ENCODE peak calls at places on chromosomes 11 and 22, in five cellular contexts. U, A, R, D and T are unnamed samples. For H3K4me1 and H3K9me3, the result is how much of the 10 kb centered on the place peaks cover.

GRCh38 chr11:12741671-12742216 is 67.5 kb downstream of the TEAD1 start:
- DNase-seq in A (no peak), D (no peak), U (no peak), R (no peak), T (no peak)

GRCh38 chr22:30265851-30266444 is 703 bp downstream of the OSM start:
- DNase-seq in A (peak), R (no peak), D (peak), U (no peak), T (peak)

GRCh38 chr22:35705141-35705540 is 12.5 kb upstream of the APOL5 start:
- DNase-seq in R (no peak), D (no peak), A (no peak), U (peak), T (no peak)

GRCh38 chr11:125224391-125225015 is 60.0 kb downstream of the PKNOX2 start:
- DNase-seq in D (no peak), R (peak), U (peak), A (no peak), T (no peak)

GRCh38 chr11:117226388-117227385 is 5.2 kb downstream of the PCSK7 start:
- DNase-seq in D (peak), R (no peak), A (peak), U (peak), T (peak)

GRCh38 chr11:68340784-68341556 is 28.6 kb downstream of the LRP5 start:
- DNase-seq in U (no peak), A (no peak), D (no peak), R (no peak), T (no peak)

GRCh38 chr11:72760543-72761400 is 8.6 kb upstream of the ARAP1 start:
- DNase-seq in D (no peak), U (peak), A (no peak), R (no peak), T (no peak)

GRCh38 chr22:33841281-33842005 is 78.8 kb downstream of the LARGE1 start:
- DNase-seq in U (no peak), R (no peak), D (no peak), A (no peak), T (no peak)

GRCh38 chr22:23536821-23537345 is 43.2 kb downstream of the IGLL1 start:
- DNase-seq in U (no peak), D (no peak), R (no peak), A (no peak), T (no peak)

GRCh38 chr22:33300165-33300564 is 242.0 kb upstream of the SYN3 start:
- DNase-seq in A (no peak), R (no peak), U (no peak), D (no peak), T (peak)

GRCh38 chr22:42270512-42271190 is at the start of gene TCF20:
- DNase-seq in A (peak), D (peak), R (peak), U (peak), T (peak)

GRCh38 chr11:122422707-122423106 is 232.8 kb upstream of the UBASH3B start:
- DNase-seq in D (no peak), U (peak), R (no peak), A (no peak), T (no peak)

GRCh38 chr11:71342116-71342515 is 89.7 kb upstream of the SHANK2 start:
- DNase-seq in U (peak), D (no peak), A (no peak), R (no peak), T (no peak)

GRCh38 chr11:131932584-131933360 is 562.4 kb downstream of the NTM start:
- DNase-seq in R (no peak), A (no peak), U (no peak), D (no peak), T (peak)

GRCh38 chr11:73950869-73951710 is at the start of gene DNAJB13:
- DNase-seq in U (peak), D (peak), A (no peak), R (no peak), T (no peak)

GRCh38 chr11:12258451-12258850 is 118.9 kb upstream of the PARVA start:
- DNase-seq in A (no peak), R (no peak), D (no peak), U (peak), T (no peak)

GRCh38 chr22:35582218-35582860 is 34.8 kb downstream of the MB start:
- DNase-seq in D (no peak), U (peak), A (no peak), R (no peak), T (peak)

GRCh38 chr11:100777736-100778135 is 90.6 kb downstream of the ARHGAP42 start:
- DNase-seq in R (no peak), D (no peak), A (no peak), U (no peak), T (no peak)

GRCh38 chr22:17562906-17563870 is at the start of gene SLC25A18:
- DNase-seq in D (peak), R (peak), A (no peak), U (no peak), T (peak)

GRCh38 chr11:1197431-1197885 is 25.4 kb upstream of the MUC5B start:
- DNase-seq in U (no peak), R (no peak), A (peak), D (peak), T (peak)

GRCh38 chr11:106076421-106076922 is 675 bp downstream of the KBTBD3 start:
- DNase-seq in D (no peak), A (no peak), U (no peak), R (no peak), T (peak)

GRCh38 chr22:31055322-31056159 is 25.6 kb upstream of the SMTN start:
- DNase-seq in U (peak), D (peak), R (peak), A (no peak), T (peak)

GRCh38 chr22:50260434-50260800 is 1.1 kb downstream of the MAPK12 start:
- DNase-seq in R (no peak), U (no peak), A (no peak), D (no peak), T (no peak)

GRCh38 chr22:50256936-50257440 is 4.5 kb downstream of the MAPK12 start:
- DNase-seq in A (no peak), D (no peak), U (no peak), R (no peak), T (no peak)

GRCh38 chr22:50259302-50259701 is 2.2 kb downstream of the MAPK12 start:
- DNase-seq in R (no peak), U (no peak), A (no peak), D (no peak), T (no peak)

GRCh38 chr22:50257451-50258360 is 3.8 kb downstream of the MAPK12 start:
- DNase-seq in A (no peak), U (no peak), R (no peak), D (no peak), T (no peak)

DNA sequence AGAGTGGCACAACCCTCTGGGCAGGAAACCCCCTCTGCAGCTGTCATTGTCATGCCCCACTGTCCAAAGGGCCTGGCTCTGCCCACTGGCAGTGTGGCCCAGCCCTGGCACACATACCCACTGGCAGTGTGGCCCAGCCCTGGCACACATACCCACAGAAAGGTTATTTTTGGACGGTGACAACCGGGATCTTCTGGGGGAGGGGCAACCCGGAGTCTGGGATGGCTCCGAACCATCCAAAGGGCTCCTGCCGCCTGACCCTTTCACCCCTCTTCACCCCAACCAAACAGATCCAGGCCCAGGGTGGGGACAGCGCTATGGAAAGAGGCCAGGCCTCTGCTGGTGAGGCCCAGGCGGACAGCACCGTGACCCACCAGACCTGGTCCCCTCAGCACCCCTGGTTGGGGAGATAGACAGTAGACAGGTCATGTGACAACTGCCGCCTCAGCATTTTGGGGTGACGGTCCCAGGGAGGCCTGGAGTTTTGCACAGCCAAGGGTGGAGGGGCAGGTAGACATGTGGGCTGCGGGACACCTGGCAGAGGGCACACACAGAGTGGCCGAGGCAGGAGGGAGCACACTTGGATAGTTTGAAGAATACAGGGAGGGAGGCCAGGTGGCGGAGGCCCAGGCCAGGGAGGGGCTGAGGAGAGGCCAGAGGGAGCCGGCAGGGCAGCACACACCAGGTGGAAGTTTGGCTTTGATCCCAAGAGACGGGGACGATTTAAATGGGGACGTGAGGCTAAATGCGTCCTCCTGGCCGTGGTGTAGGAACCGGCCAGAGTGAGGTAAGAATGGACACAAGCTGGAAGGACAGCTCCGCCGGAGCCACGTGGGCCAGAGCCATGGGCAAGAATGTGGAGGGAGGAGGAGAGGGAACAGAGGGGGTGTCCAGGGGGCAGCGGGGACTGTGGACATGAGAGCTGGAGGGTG is 2.9 kb downstream of the MAPK12 start:
- DNase-seq in U (no peak), R (no peak), D (no peak), A (no peak), T (peak)
- H3K4me3 ChIP-seq in U (no peak), R (no peak), D (no peak), A (no peak), T (no peak)

GRCh38 chr22:44026630-44027511 is 2.8 kb downstream of the PARVB start:
- DNase-seq in D (peak), U (peak), A (peak), R (no peak), T (peak)
- H3K4me1 ChIP-seq in D (under half), U (under half), A (under half), R (under half), T (half or more)

DNA sequence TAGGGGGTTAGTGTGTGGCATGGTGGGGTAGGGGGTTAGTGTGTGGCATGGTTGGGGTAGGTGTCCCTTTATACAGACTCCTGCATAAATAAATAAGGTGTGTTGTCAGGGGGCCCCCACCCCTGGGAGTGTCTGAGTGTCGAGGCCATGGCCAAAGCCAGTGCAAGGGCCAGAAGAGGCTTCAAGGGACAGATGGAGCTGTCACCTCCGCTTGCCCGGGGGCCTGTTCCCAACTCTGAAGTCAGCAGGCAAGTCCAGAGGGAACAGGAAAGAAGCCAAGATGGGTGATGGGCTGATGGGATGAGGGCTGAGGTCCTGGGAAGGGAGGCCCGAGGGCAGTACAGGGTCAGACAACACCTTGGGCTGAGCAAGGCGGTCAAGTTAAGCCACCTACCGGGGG is 997.8 kb downstream of the BRD1 start:
- DNase-seq in U (no peak), A (no peak), R (no peak), D (peak), T (no peak)
- H3K9me3 ChIP-seq in U (under half), A (under half), R (under half), D (under half), T (under half)

DNA sequence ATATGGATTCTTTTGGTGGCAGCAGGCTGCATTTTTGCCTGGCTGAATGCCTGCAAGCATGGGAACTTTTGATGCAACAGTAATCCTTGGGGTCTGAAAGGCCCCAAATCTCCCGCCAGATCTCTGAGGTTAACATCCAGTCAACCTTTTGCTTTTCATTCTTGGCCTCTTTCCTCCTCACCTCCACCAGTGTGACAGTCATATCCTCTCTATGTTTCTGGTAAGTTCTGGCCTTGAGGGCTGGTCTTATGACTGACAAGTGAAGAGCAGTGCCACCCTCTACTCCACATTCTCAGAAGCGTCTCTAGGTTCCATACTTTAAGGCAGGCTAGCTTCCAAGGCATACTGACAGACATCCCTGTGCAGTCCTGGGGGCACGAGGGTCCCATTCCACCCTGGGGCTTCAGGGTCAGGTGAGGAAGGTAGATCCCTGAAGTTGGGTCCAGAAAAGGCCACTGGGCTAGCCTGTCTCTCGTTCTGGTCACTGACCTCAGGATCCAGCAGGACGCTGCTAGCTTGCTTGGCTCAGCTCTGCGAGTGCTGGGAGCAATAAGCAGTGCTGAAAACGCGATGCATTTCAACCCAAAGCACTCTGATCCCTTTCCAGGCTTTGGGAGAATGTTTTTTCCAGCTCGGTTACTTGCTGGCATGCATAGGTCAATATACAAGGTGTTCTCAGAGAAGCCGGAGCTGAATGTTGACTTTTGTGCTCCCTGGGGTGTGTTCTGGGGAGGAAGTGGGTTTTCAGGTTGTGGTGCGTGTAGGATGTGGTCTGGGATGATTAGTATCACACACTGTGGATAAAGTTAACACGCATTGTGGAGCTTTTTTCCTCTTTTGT is 75.2 kb downstream of the PTPRJ start:
- DNase-seq in D (peak), U (peak), R (no peak), A (peak), T (no peak)
- H3K4me3 ChIP-seq in D (peak), U (no peak), R (no peak), A (peak), T (no peak)

GRCh38 chr11:114183041-114183511 is 113.1 kb upstream of the NNMT start:
- DNase-seq in D (peak), U (no peak), R (peak), A (peak), T (no peak)
- H3K4me1 ChIP-seq in D (under half), U (under half), R (under half), A (half or more), T (half or more)

GRCh38 chr22:47357086-47357485 is 594.6 kb downstream of the TBC1D22A start:
- DNase-seq in D (no peak), A (no peak), R (no peak), U (no peak), T (no peak)
- H3K9me3 ChIP-seq in D (under half), A (under half), R (under half), U (under half), T (under half)

GRCh38 chr11:8841899-8842298 is 69.1 kb upstream of the AKIP1 start:
- DNase-seq in R (no peak), A (no peak), D (no peak), U (peak), T (no peak)

GRCh38 chr11:8838248-8838647 is 72.7 kb upstream of the AKIP1 start:
- DNase-seq in D (no peak), A (no peak), R (no peak), U (peak), T (no peak)

GRCh38 chr11:8839306-8839956 is 71.6 kb upstream of the AKIP1 start:
- DNase-seq in A (no peak), R (no peak), D (no peak), U (no peak), T (no peak)

GRCh38 chr11:8834379-8834778 is 76.6 kb upstream of the AKIP1 start:
- DNase-seq in U (no peak), D (no peak), A (no peak), R (no peak), T (no peak)

GRCh38 chr11:8839957-8840945 is 70.7 kb upstream of the AKIP1 start:
- DNase-seq in A (no peak), U (peak), R (no peak), D (no peak), T (no peak)
- H3K4me3 ChIP-seq in A (no peak), U (no peak), R (no peak), D (no peak), T (no peak)